ENCODE peak calls at places on chromosomes 16 and 17, in five cellular contexts. W is HCT116, Y is psoas muscle, N is T-helper 9 cell, K is COR-L47. G is an unnamed sample.

GRCh38 chr16:5490499-5490898 is 392.9 kb upstream of the EEF2KMT start:
- DNase-seq in W (peak; percentile 15), Y (no peak), N (no peak), K (no peak), G (no peak)

GRCh38 chr17:17837380-17837821 is 615 bp upstream of the SREBF1 start:
- DNase-seq in W (peak; percentile 69), Y (peak; percentile 74), N (no peak), K (no peak), G (no peak)

GRCh38 chr17:65485388-65486299 is 75.8 kb downstream of the AXIN2 start:
- DNase-seq in W (no peak), Y (no peak), N (no peak), K (no peak), G (no peak)

GRCh38 chr16:48535831-48536599 is 74.0 kb downstream of the N4BP1 start:
- DNase-seq in W (no peak), Y (peak; percentile 85), N (no peak), K (no peak), G (no peak)

GRCh38 chr16:84800579-84800978 is 19.2 kb upstream of the CRISPLD2 start:
- DNase-seq in W (no peak), Y (no peak), N (no peak), K (no peak), G (no peak)

GRCh38 chr17:38322156-38322779 is 21.5 kb downstream of the GPR179 start:
- DNase-seq in W (peak; percentile 28), Y (peak; percentile 78), N (peak; percentile 70), K (peak; percentile 17), G (peak; percentile 23)

GRCh38 chr16:30409125-30410060 is 2.0 kb downstream of the ZNF771 start:
- DNase-seq in W (peak; percentile 78), Y (peak; percentile 96), N (peak; percentile 98), K (peak; percentile 73), G (peak; percentile 79)

GRCh38 chr17:28760987-28761562 is 17.3 kb downstream of the TRAF4 start:
- DNase-seq in W (no peak), Y (peak; percentile 89), N (no peak), K (peak; percentile 69), G (no peak)

GRCh38 chr17:66830451-66830850 is 4.5 kb upstream of the CACNG5 start:
- DNase-seq in W (no peak), Y (no peak), N (no peak), K (no peak), G (no peak)

GRCh38 chr17:57927048-57927723 is 28.0 kb downstream of the CUEDC1 start:
- DNase-seq in W (no peak), Y (peak; percentile 42), N (no peak), K (peak; percentile 83), G (no peak)

GRCh38 chr17:50680126-50680525 is 27.6 kb downstream of the ANKRD40 start:
- DNase-seq in W (no peak), Y (no peak), N (no peak), K (no peak), G (no peak)

GRCh38 chr17:69655902-69656301 is 241.4 kb downstream of the MAP2K6 start:
- DNase-seq in W (no peak), Y (no peak), N (no peak), K (no peak), G (no peak)

GRCh38 chr16:49986351-49987124 is 38.5 kb upstream of the CNEP1R1 start:
- DNase-seq in W (peak; percentile 24), Y (no peak), N (no peak), K (peak; percentile 81), G (no peak)

GRCh38 chr17:2564876-2565275 is 28.6 kb upstream of the PAFAH1B1 start:
- DNase-seq in W (peak; percentile 21), Y (no peak), N (no peak), K (no peak), G (no peak)

GRCh38 chr17:37094391-37094790 is 145.6 kb downstream of the AATF start:
- DNase-seq in W (no peak), Y (no peak), N (no peak), K (no peak), G (no peak)

G was measured in T-helper 1 cell.